ENCODE peak calls at places on chromosomes 2 and 18, in four cellular contexts. U, K, N and H are unnamed samples.

GRCh38 chr18:21203096-21203495 is 38.9 kb upstream of the GREB1L start:
- DNase-seq in K (no peak), U (no peak), N (no peak), H (no peak)

GRCh38 chr18:54090856-54091255 is 133.6 kb downstream of the MBD2 start:
- DNase-seq in K (no peak), N (no peak), U (no peak), H (no peak)

GRCh38 chr2:127411609-127412370 is 6.4 kb upstream of the PROC start:
- DNase-seq in U (no peak), N (no peak), K (no peak), H (no peak)

GRCh38 chr2:175817200-175817599 is 184.9 kb downstream of the LNPK start:
- DNase-seq in N (no peak), K (no peak), U (no peak), H (no peak)

GRCh38 chr2:42973771-42974170 is 181.4 kb upstream of the HAAO start:
- DNase-seq in U (peak), K (no peak), N (no peak), H (no peak)

GRCh38 chr2:129396980-129397599 is 582.4 kb upstream of the RAB6C start:
- DNase-seq in K (no peak), N (peak), U (no peak), H (peak)

GRCh38 chr2:38301340-38301968 is 75.6 kb downstream of the ATL2 start:
- DNase-seq in K (no peak), N (no peak), U (no peak), H (peak)

GRCh38 chr2:16298866-16299265 is 358.5 kb downstream of the MYCN start:
- DNase-seq in U (no peak), N (no peak), K (no peak), H (no peak)

GRCh38 chr18:76727589-76727988 is 94.8 kb upstream of the ZNF236 start:
- DNase-seq in N (no peak), U (no peak), K (no peak), H (no peak)

GRCh38 chr2:200871151-200871550 is 6.7 kb upstream of the CLK1 start:
- DNase-seq in N (no peak), U (no peak), K (no peak), H (no peak)

GRCh38 chr2:154698238-154698788 is at the start of gene KCNJ3:
- DNase-seq in U (no peak), K (no peak), N (no peak), H (peak)

GRCh38 chr18:45837283-45838070 is 12.0 kb downstream of the SIGLEC15 start:
- DNase-seq in N (no peak), U (peak), K (no peak), H (peak)

GRCh38 chr2:156065912-156066311 is 266.6 kb downstream of the NR4A2 start:
- DNase-seq in N (no peak), U (no peak), K (no peak), H (no peak)

GRCh38 chr2:12486205-12487118 is 230.3 kb upstream of the TRIB2 start:
- DNase-seq in U (no peak), N (no peak), K (no peak), H (peak)

GRCh38 chr18:62717059-62717849 is 1.9 kb downstream of the PHLPP1 start:
- DNase-seq in U (no peak), K (no peak), N (peak), H (peak)

GRCh38 chr2:191675807-191676667 is 1.9 kb upstream of the NABP1 start:
- DNase-seq in U (peak), N (no peak), K (no peak), H (no peak)

GRCh38 chr2:52862801-52863200 is 904.8 kb upstream of the CHAC2 start:
- DNase-seq in N (peak), U (no peak), K (no peak), H (no peak)

GRCh38 chr18:31671951-31672350 is 12.4 kb downstream of the B4GALT6 start:
- DNase-seq in N (no peak), K (no peak), U (no peak), H (no peak)

GRCh38 chr2:54634564-54635511 is 88.6 kb upstream of the EML6 start:
- DNase-seq in U (no peak), K (no peak), N (peak), H (no peak)

GRCh38 chr2:37350917-37351316 is 6.5 kb downstream of the QPCT start:
- DNase-seq in K (no peak), U (no peak), N (no peak), H (no peak)

GRCh38 chr2:12050381-12050780 is 303.9 kb downstream of the LPIN1 start:
- DNase-seq in N (peak), K (no peak), U (no peak), H (no peak)

GRCh38 chr2:58502931-58503330 is 261.8 kb upstream of the FANCL start:
- DNase-seq in U (no peak), N (no peak), K (no peak), H (no peak)

GRCh38 chr2:127702395-127703009 is 1.2 kb downstream of the SFT2D3 start:
- DNase-seq in N (no peak), K (no peak), U (no peak), H (no peak)

GRCh38 chr18:26056291-26056690 is 34.1 kb downstream of the SS18 start:
- DNase-seq in N (no peak), U (no peak), K (no peak), H (no peak)

GRCh38 chr2:164840458-164840929 is 1.1 kb downstream of the COBLL1 start:
- DNase-seq in N (no peak), U (peak), K (no peak), H (no peak)

GRCh38 chr2:1373794-1374193 is 39.5 kb upstream of the TPO start:
- DNase-seq in K (no peak), N (no peak), U (no peak), H (no peak)

GRCh38 chr2:1378456-1379150 is 34.7 kb upstream of the TPO start:
- DNase-seq in U (no peak), K (no peak), N (no peak), H (no peak)

GRCh38 chr2:1371066-1371465 is 42.2 kb upstream of the TPO start:
- DNase-seq in N (no peak), U (no peak), K (no peak), H (no peak)

GRCh38 chr2:1377473-1377872 is 35.8 kb upstream of the TPO start:
- DNase-seq in N (no peak), U (no peak), K (no peak), H (no peak)

GRCh38 chr2:1374281-1374680 is 39.0 kb upstream of the TPO start:
- DNase-seq in U (no peak), N (no peak), K (no peak), H (no peak)
- H3K4me3 ChIP-seq in U (no peak), N (no peak), K (no peak), H (no peak)

GRCh38 chr2:215784371-215784783 is 229.0 kb downstream of the MREG start:
- DNase-seq in K (peak), U (no peak), N (peak), H (no peak)
- H3K4me3 ChIP-seq in K (no peak), U (no peak), N (no peak), H (no peak)

DNA sequence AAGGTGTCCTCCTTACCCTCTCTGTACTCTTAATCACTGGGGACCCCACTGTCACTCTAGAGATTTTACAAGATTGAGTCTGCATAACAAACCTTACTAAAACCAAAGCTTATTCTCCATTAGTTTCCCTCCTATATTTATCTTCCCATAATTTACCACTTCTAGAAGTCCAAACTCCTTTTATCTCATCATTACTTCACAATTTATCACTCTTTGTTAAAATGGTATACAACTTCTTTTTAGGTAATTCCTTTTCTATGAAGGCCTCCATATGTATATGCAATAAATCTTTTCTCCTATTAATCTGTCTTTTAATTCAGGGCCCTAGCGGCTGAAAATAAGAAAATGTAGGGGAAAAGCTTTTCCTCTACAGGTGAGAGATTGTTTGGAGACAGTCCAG is 152.4 kb downstream of the MSH2 start:
- DNase-seq in N (no peak), K (no peak), U (no peak), H (no peak)
- H3K4me3 ChIP-seq in N (no peak), K (no peak), U (no peak), H (peak)

GRCh38 chr18:10949655-10950054 is 199.7 kb downstream of the PIEZO2 start:
- DNase-seq in N (no peak), U (no peak), K (no peak), H (no peak)
- H3K4me3 ChIP-seq in N (no peak), U (no peak), K (no peak), H (no peak)

GRCh38 chr18:57789105-57789504 is 14.0 kb downstream of the ATP8B1 start:
- DNase-seq in K (no peak), U (no peak), N (no peak), H (no peak)
- H3K4me3 ChIP-seq in K (no peak), U (no peak), N (no peak), H (no peak)